ENCODE peak calls at places on chromosome 2, in four cellular contexts. S, H, J and P are unnamed samples.

GRCh38 chr2:68216454-68217310 is 35.6 kb downstream of the PPP3R1 start:
- DNase-seq in H (no peak), S (no peak), J (no peak), P (no peak)

GRCh38 chr2:200788129-200788718 is 23.5 kb upstream of the BZW1 start:
- DNase-seq in H (no peak), J (no peak), S (no peak), P (no peak)

GRCh38 chr2:20179755-20180594 is 45.0 kb downstream of the SDC1 start:
- DNase-seq in H (no peak), S (no peak), J (no peak), P (no peak)

GRCh38 chr2:10514287-10514686 is 66.2 kb upstream of the ODC1 start:
- DNase-seq in H (no peak), J (peak; percentile 7), S (no peak), P (no peak)

GRCh38 chr2:33011406-33011805 is 64.7 kb downstream of the LTBP1 start:
- DNase-seq in H (no peak), J (no peak), S (no peak), P (no peak)

GRCh38 chr2:227890495-227891079 is 19.2 kb downstream of the DAW1 start:
- DNase-seq in J (no peak), S (no peak), H (peak; percentile 72), P (no peak)

GRCh38 chr2:206160807-206161179 is 1.1 kb downstream of the EEF1B2 start:
- DNase-seq in H (no peak), S (no peak), J (no peak), P (no peak)

GRCh38 chr2:152433814-152434213 is 98.8 kb downstream of the FMNL2 start:
- DNase-seq in H (no peak), S (no peak), J (no peak), P (no peak)

GRCh38 chr2:99403524-99403923 is 66.3 kb downstream of the EIF5B start:
- DNase-seq in S (peak; percentile 15), H (no peak), J (no peak), P (no peak)

GRCh38 chr2:138846216-138846821 is 66.1 kb upstream of the NXPH2 start:
- DNase-seq in J (no peak), H (peak; percentile 36), S (no peak), P (peak; percentile 4)

GRCh38 chr2:187364696-187365095 is 83.4 kb downstream of the CALCRL start:
- DNase-seq in J (no peak), H (no peak), S (no peak), P (no peak)

GRCh38 chr2:98454500-98455235 is 10.0 kb downstream of the INPP4A start:
- DNase-seq in S (no peak), H (peak; percentile 40), J (no peak), P (no peak)

GRCh38 chr2:72788756-72789155 is 37.1 kb downstream of the EXOC6B start:
- DNase-seq in H (no peak), S (no peak), J (no peak), P (no peak)

GRCh38 chr2:9212010-9212638 is 5.5 kb downstream of the ASAP2 start:
- DNase-seq in H (no peak), S (no peak), J (no peak), P (no peak)

GRCh38 chr2:19746611-19747309 is 155.0 kb downstream of the TTC32 start:
- DNase-seq in S (peak; percentile 47), J (peak; percentile 52), H (no peak), P (peak; percentile 37)

GRCh38 chr2:231646471-231646870 is 53.8 kb downstream of the TEX44 start:
- DNase-seq in H (no peak), S (no peak), J (no peak), P (no peak)

GRCh38 chr2:70807828-70808118 is 12.6 kb downstream of the CLEC4F start:
- DNase-seq in S (no peak), J (no peak), H (no peak), P (no peak)

GRCh38 chr2:78780321-78780720 is 245.2 kb upstream of the REG3G start:
- DNase-seq in H (no peak), J (no peak), S (no peak), P (no peak)

GRCh38 chr2:238165288-238165921 is 6.6 kb downstream of the ERFE start:
- DNase-seq in H (peak; percentile 49), S (no peak), J (no peak), P (peak; percentile 11)

GRCh38 chr2:231429152-231429551 is 33.6 kb downstream of the B3GNT7 start:
- DNase-seq in J (no peak), H (no peak), S (no peak), P (no peak)

GRCh38 chr2:167186465-167186864 is 298.2 kb downstream of the XIRP2 start:
- DNase-seq in J (no peak), H (no peak), S (no peak), P (no peak)

GRCh38 chr2:237486334-237486818 is 675 bp upstream of the MLPH start:
- DNase-seq in H (no peak), S (no peak), J (no peak), P (no peak)

GRCh38 chr2:172299741-172300140 is 127.6 kb upstream of the ITGA6 start:
- DNase-seq in J (peak; percentile 47), H (no peak), S (no peak), P (no peak)

GRCh38 chr2:123961576-123961975 is 63.5 kb upstream of the CNTNAP5 start:
- DNase-seq in H (no peak), S (no peak), J (no peak), P (no peak)

GRCh38 chr2:35428548-35428947 is 927.0 kb upstream of the CRIM1 start:
- DNase-seq in S (peak; percentile 25), J (no peak), H (peak; percentile 46), P (peak; percentile 2)

GRCh38 chr2:60515751-60516226 is 37.7 kb downstream of the BCL11A start:
- DNase-seq in J (no peak), S (no peak), H (peak; percentile 18), P (no peak)

GRCh38 chr2:226333388-226333787 is 466.2 kb downstream of the IRS1 start:
- DNase-seq in J (no peak), S (no peak), H (no peak), P (no peak)

GRCh38 chr2:83331810-83332209 is 1127.3 kb downstream of the SUCLG1 start:
- DNase-seq in H (no peak), S (no peak), J (no peak), P (no peak)

GRCh38 chr2:163455815-163456214 is 280.0 kb downstream of the FIGN start:
- DNase-seq in S (no peak), J (no peak), H (peak; percentile 33), P (no peak)

GRCh38 chr2:138948070-138948539 is 167.9 kb upstream of the NXPH2 start:
- DNase-seq in H (no peak), J (peak; percentile 37), S (no peak), P (no peak)

GRCh38 chr2:144508162-144508765 is 11.7 kb downstream of the ZEB2 start:
- DNase-seq in H (peak; percentile 72), S (no peak), J (no peak), P (no peak)

GRCh38 chr2:37877457-37878315 is 47.4 kb upstream of the RMDN2 start:
- DNase-seq in H (peak; percentile 68), J (no peak), S (no peak), P (no peak)

GRCh38 chr2:6492573-6492972 is 373.1 kb downstream of the CMPK2 start:
- DNase-seq in H (no peak), S (no peak), J (no peak), P (no peak)

GRCh38 chr2:237884681-237885080 is 25.3 kb downstream of the RAMP1 start:
- DNase-seq in J (no peak), H (no peak), S (no peak), P (no peak)

GRCh38 chr2:120348134-120349103 is 2.5 kb downstream of the INHBB start:
- DNase-seq in S (no peak), H (no peak), J (no peak), P (no peak)

GRCh38 chr2:14756122-14756541 is 123.6 kb downstream of the LRATD1 start:
- DNase-seq in H (no peak), J (no peak), S (no peak), P (no peak)

GRCh38 chr2:202237787-202238233 is 587 bp downstream of the SUMO1 start:
- DNase-seq in J (peak; percentile 34), S (no peak), H (peak; percentile 68), P (peak; percentile 23)

DNA sequence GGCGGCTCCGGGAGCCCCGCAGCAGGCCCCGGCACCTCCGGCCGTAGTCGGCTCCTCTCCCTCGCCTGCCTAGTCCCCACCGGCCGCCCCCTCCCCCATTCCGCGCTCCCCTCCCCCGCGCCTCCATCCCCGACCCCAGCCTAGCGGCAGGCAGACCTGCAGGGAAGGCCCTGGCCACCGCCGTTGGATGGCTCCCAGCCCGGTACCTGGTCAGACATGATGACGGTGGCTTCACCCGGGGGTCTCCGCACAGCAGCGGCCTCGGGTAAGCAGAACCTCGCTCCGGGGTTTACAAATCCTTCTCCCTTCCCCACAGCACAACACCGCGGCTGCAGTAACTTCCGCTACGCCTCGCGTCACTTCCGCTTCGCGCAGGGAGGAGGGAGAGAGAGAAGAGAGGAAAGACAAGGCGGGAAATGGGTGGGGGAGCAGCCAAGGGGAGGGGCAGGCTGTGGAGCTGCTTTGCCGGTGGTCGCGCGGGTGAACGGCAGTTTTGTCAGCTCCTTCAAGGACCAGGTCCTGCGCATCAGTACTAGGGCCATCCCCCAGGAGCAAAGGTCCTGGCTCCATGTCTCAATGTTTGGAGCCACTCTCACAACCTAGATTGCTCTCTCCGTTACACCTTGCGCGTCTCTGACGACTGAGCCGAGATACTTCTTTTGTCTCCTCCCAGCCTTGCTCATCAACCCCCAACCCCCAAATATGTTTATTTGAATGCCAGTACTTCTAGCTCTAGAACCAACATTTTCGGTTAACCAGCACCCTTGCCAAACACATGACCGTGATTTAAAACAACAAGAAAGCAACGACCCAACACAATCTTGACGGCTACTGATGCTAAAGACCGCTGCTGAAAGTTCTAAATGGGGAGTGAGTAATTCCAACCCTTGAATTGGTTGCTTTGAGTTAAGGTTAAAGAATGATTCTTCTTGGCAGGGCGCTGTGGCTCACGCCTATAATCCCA is at the start of gene SUMO1:
- DNase-seq in J (peak; percentile 92), H (peak; percentile 91), S (peak; percentile 82), P (peak; percentile 86)
- TF ChIP-seq POLR2A in J (no peak), H (peak; percentile 69), S (peak; percentile 84), P (peak; percentile 86)

GRCh38 chr2:86021396-86022378 is 84.0 kb downstream of the POLR1A start:
- DNase-seq in S (no peak), H (no peak), J (no peak), P (no peak)
- TF ChIP-seq POLR2A in S (no peak), H (no peak), J (no peak), P (no peak)

DNA sequence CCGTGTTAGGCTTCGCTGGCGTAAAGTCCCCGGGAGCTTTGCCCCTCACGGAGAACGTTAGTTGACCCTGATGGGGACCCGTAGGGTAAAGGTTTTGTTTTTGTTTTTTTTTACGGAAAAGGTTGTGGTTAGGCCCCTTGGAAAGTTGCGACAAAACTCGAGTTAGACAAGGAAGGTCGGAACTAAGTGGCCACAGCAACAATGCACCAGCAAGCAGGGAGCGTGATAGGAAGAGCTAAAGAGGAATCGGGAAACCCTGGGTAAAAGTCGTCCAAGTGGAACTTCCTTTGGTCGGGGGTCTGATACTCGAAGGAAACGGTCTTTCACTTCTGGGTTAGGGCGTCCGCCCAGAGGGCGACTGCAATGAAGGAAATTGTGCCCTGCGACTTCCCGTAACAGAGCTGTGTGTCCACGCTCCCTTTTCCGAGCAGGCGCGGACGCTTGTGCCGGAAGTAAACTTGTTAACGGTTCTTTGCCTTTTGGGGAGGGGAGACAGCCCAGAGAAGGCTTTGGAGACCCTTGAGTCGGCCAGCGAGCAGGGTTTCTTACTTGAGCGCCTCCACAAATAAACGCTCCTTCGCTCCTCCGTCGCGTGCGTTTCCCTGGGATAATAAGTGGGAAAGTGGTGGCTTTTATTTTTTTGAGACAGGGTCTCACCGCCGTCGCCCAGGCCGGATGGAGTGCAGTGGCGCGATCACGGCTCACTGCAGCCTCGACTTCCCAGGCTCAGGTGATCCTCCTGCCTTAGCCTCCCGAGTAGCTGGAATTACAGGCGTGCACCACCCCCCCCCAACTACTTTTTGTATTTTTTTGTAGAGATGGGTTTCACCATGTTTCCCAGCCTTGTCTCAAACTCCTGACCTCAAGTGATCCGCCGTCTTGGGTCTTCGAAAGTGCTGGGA is 641 bp upstream of the CLASP1 start:
- DNase-seq in J (peak; percentile 93), S (peak; percentile 60), H (peak; percentile 93), P (peak; percentile 52)
- TF ChIP-seq POLR2A in J (no peak), S (no peak), H (peak; percentile 93), P (peak; percentile 6)

GRCh38 chr2:26759845-26760244 is 4.2 kb upstream of the SLC35F6 start:
- DNase-seq in J (no peak), H (no peak), S (no peak), P (no peak)
- TF ChIP-seq POLR2A in J (no peak), H (no peak), S (no peak), P (no peak)